ENCODE peak calls at places on chromosomes 13 and 19, in five cellular contexts. D is T-helper 22 cell; J is brain microvascular endothelial cell; Z is WTC11; Q is stimulated activated CD4-positive, alpha-beta T cell treated with anti-CD3 and anti-CD28 coated beads, Interleukin-15, amount 100 ng/mL, for 48 hours. S is an unnamed sample.

GRCh38 chr13:29594310-29594709 is 1.2 kb downstream of the SLC7A1 start:
- DNase-seq in Q (peak; percentile 35), D (peak; percentile 4), J (peak; percentile 84), Z (no peak), S (peak; percentile 73)

GRCh38 chr13:19862511-19863313 is 737 bp downstream of the ZMYM5 start:
- DNase-seq in Z (peak; percentile 41), J (peak; percentile 1), D (peak; percentile 26), Q (peak; percentile 17), S (peak; percentile 46)

GRCh38 chr13:72221276-72221962 is 354.4 kb upstream of the DACH1 start:
- DNase-seq in D (no peak), Q (no peak), Z (peak; percentile 82), J (no peak), S (peak; percentile 46)

GRCh38 chr13:101305981-101306411 is 110.3 kb downstream of the NALCN start:
- DNase-seq in J (no peak), Q (no peak), Z (no peak), D (no peak), S (no peak)

GRCh38 chr13:105638446-105638845 is 897.0 kb downstream of the EFNB2 start:
- DNase-seq in D (no peak), Q (no peak), J (peak; percentile 32), Z (no peak), S (peak; percentile 43)

GRCh38 chr13:31207630-31208549 is 8.1 kb downstream of the B3GLCT start:
- DNase-seq in Q (no peak), D (no peak), Z (no peak), J (peak; percentile 38), S (no peak)

GRCh38 chr19:16366433-16367268 is 42.0 kb downstream of the KLF2 start:
- DNase-seq in Q (no peak), D (peak; percentile 20), J (no peak), Z (no peak), S (no peak)

GRCh38 chr19:11375143-11375948 is 880 bp downstream of the SWSAP1 start:
- DNase-seq in J (no peak), Z (peak; percentile 63), D (peak; percentile 58), Q (peak; percentile 60), S (no peak)

GRCh38 chr19:45564131-45564780 is 20.3 kb downstream of the OPA3 start:
- DNase-seq in Z (peak; percentile 65), Q (no peak), J (no peak), D (no peak), S (no peak)

GRCh38 chr19:18340990-18341868 is 831 bp downstream of the PGPEP1 start:
- DNase-seq in Q (peak; percentile 49), D (peak; percentile 43), Z (peak; percentile 55), J (no peak), S (no peak)

GRCh38 chr13:92232880-92233279 is 834.5 kb downstream of the GPC5 start:
- DNase-seq in Z (no peak), J (no peak), D (no peak), Q (no peak), S (no peak)

GRCh38 chr13:68509734-68510621 is 1279.8 kb upstream of the PCDH9 start:
- DNase-seq in Z (no peak), Q (no peak), J (no peak), D (no peak), S (no peak)

GRCh38 chr13:33003458-33004019 is 12.7 kb upstream of the KL start:
- DNase-seq in J (no peak), Z (no peak), Q (no peak), D (no peak), S (no peak)

S was measured in mammary epithelial cell.